ENCODE peak calls at places on chromosome 1, in four cellular contexts. E, W, D and I are unnamed samples.

GRCh38 chr1:9166289-9167235 is 37.7 kb upstream of the GPR157 start:
- DNase-seq in E (no peak), W (no peak), D (no peak), I (no peak)

GRCh38 chr1:13517193-13517812 is 3.5 kb upstream of the LRRC38 start:
- DNase-seq in E (no peak), W (no peak), D (no peak), I (no peak)

GRCh38 chr1:107292012-107292411 is 151.2 kb downstream of the NTNG1 start:
- DNase-seq in E (no peak), W (no peak), D (no peak), I (no peak)

GRCh38 chr1:103525114-103525606 is 339 bp upstream of the RNPC3 start:
- DNase-seq in E (no peak), W (no peak), D (peak), I (no peak)

GRCh38 chr1:203421246-203421645 is 54.4 kb upstream of the PRELP start:
- DNase-seq in E (no peak), W (no peak), D (no peak), I (no peak)

GRCh38 chr1:97340951-97341350 is 579.9 kb downstream of the DPYD start:
- DNase-seq in E (no peak), W (no peak), D (no peak), I (no peak)

GRCh38 chr1:19163261-19163660 is 46.8 kb downstream of the UBR4 start:
- DNase-seq in E (no peak), W (no peak), D (no peak), I (no peak)

GRCh38 chr1:175402336-175402735 is 209.8 kb upstream of the KIAA0040 start:
- DNase-seq in E (no peak), W (no peak), D (no peak), I (no peak)

GRCh38 chr1:60149254-60149653 is 75.7 kb upstream of the C1orf87 start:
- DNase-seq in E (no peak), W (no peak), D (no peak), I (no peak)